ENCODE peak calls at places on chromosomes 7 and 10, in six cellular contexts. One of them, this sample, is unnamed.

GRCh38 chr10:112330154-112330553 is 43.8 kb upstream of the ACSL5 start:
- DNase-seq in psoas muscle: no peak
- DNase-seq in spleen: no peak
- DNase-seq in IMR-90: no peak
- DNase-seq in heart right ventricle: no peak
- DNase-seq in coronary artery: no peak
- DNase-seq in this sample: peak

GRCh38 chr10:77801474-77802238 is 124.9 kb downstream of the DLG5 start:
- DNase-seq in IMR-90: peak
- DNase-seq in coronary artery: no peak
- DNase-seq in heart right ventricle: no peak
- DNase-seq in psoas muscle: no peak
- DNase-seq in spleen: peak
- DNase-seq in this sample: no peak

GRCh38 chr10:43265799-43266721 is 805 bp downstream of the RASGEF1A start:
- DNase-seq in heart right ventricle: no peak
- DNase-seq in coronary artery: peak
- DNase-seq in IMR-90: no peak
- DNase-seq in spleen: peak
- DNase-seq in psoas muscle: no peak
- DNase-seq in this sample: peak

GRCh38 chr7:69349291-69349690 is 249.0 kb upstream of the AUTS2 start:
- DNase-seq in psoas muscle: no peak
- DNase-seq in coronary artery: no peak
- DNase-seq in IMR-90: no peak
- DNase-seq in heart right ventricle: no peak
- DNase-seq in spleen: no peak
- DNase-seq in this sample: no peak

GRCh38 chr7:132380065-132380464 is 196.2 kb downstream of the PLXNA4 start:
- DNase-seq in coronary artery: no peak
- DNase-seq in psoas muscle: no peak
- DNase-seq in heart right ventricle: peak
- DNase-seq in spleen: peak
- DNase-seq in IMR-90: no peak
- DNase-seq in this sample: peak

GRCh38 chr7:101899616-101900015 is 82.2 kb downstream of the CUX1 start:
- DNase-seq in IMR-90: no peak
- DNase-seq in coronary artery: no peak
- DNase-seq in spleen: peak
- DNase-seq in heart right ventricle: no peak
- DNase-seq in psoas muscle: no peak
- DNase-seq in this sample: no peak

GRCh38 chr7:107372298-107372697 is 97.6 kb upstream of the GPR22 start:
- DNase-seq in IMR-90: peak
- DNase-seq in coronary artery: no peak
- DNase-seq in heart right ventricle: no peak
- DNase-seq in psoas muscle: no peak
- DNase-seq in spleen: no peak
- DNase-seq in this sample: no peak

GRCh38 chr7:130838738-130839137 is 104.7 kb upstream of the KLF14 start:
- DNase-seq in IMR-90: peak
- DNase-seq in heart right ventricle: no peak
- DNase-seq in psoas muscle: no peak
- DNase-seq in coronary artery: no peak
- DNase-seq in spleen: no peak
- DNase-seq in this sample: no peak

GRCh38 chr7:51162724-51163329 is 153.8 kb downstream of the COBL start:
- DNase-seq in psoas muscle: no peak
- DNase-seq in coronary artery: no peak
- DNase-seq in heart right ventricle: no peak
- DNase-seq in IMR-90: peak
- DNase-seq in spleen: no peak
- DNase-seq in this sample: peak

GRCh38 chr10:49300140-49300974 is 1.4 kb downstream of the C10orf71 start:
- DNase-seq in psoas muscle: peak
- DNase-seq in coronary artery: no peak
- DNase-seq in IMR-90: peak
- DNase-seq in spleen: no peak
- DNase-seq in heart right ventricle: peak
- DNase-seq in this sample: peak

GRCh38 chr10:36048236-36048635 is 406.1 kb upstream of the FZD8 start:
- DNase-seq in psoas muscle: no peak
- DNase-seq in IMR-90: peak
- DNase-seq in spleen: no peak
- DNase-seq in coronary artery: no peak
- DNase-seq in heart right ventricle: no peak
- DNase-seq in this sample: no peak

GRCh38 chr10:32190890-32191491 is 134.8 kb upstream of the KIF5B start:
- DNase-seq in psoas muscle: no peak
- DNase-seq in coronary artery: no peak
- DNase-seq in spleen: no peak
- DNase-seq in heart right ventricle: no peak
- DNase-seq in IMR-90: peak
- DNase-seq in this sample: no peak

GRCh38 chr7:134546903-134547737 is 1.8 kb upstream of the AKR1B15 start:
- DNase-seq in spleen: peak
- DNase-seq in IMR-90: peak
- DNase-seq in heart right ventricle: peak
- DNase-seq in psoas muscle: peak
- DNase-seq in coronary artery: peak
- DNase-seq in this sample: peak
- H3K4me3 ChIP-seq in spleen: peak
- H3K4me3 ChIP-seq in IMR-90: peak
- H3K4me3 ChIP-seq in heart right ventricle: peak
- H3K4me3 ChIP-seq in psoas muscle: peak
- H3K4me3 ChIP-seq in coronary artery: peak
- H3K4me3 ChIP-seq in this sample: no peak

DNA sequence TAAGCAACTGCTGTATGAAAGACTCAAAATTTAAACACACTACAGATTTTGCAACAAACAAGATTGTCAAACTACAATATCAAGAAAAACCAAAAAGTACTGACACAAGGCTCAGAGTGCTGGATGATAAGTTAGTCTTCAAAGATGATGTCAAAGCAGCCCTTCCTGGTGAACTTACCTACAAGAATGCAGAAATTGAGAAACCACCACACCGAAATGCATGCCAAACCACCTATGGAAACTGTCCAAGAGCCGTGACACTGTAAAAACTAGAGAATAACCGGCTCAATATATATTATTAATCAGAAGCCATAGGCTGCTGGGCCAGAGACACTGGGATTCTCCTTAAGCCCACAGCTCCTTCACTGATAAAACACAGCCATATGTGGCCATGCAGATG is 25.3 kb downstream of the DENND11 start:
- DNase-seq in spleen: no peak
- DNase-seq in coronary artery: no peak
- DNase-seq in IMR-90: no peak
- DNase-seq in heart right ventricle: no peak
- DNase-seq in psoas muscle: no peak
- DNase-seq in this sample: no peak
- H3K27ac ChIP-seq in spleen: peak
- H3K27ac ChIP-seq in coronary artery: no peak
- H3K27ac ChIP-seq in IMR-90: no peak
- H3K27ac ChIP-seq in heart right ventricle: no peak
- H3K27ac ChIP-seq in psoas muscle: no peak
- H3K27ac ChIP-seq in this sample: no peak

DNA sequence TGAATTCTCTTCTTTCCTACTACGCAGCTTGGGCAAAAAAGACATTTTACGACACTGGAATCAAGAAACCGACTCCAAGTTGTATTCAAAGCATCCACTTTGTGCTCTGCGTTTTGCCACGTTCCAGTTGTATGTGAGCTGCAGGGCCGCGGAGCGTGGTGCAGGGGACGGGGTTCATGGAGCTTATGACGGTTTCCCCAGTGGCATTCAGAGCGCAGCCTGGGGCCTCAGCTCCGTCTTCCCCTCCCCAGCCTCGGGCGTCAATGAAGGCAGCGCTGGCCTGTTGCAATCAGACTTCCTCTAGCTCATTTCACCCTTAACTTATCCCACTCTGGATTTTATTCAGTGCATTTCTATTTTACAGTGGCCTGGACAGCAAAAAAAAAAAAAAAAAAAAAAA is 403.4 kb upstream of the KLF6 start:
- DNase-seq in psoas muscle: no peak
- DNase-seq in IMR-90: no peak
- DNase-seq in coronary artery: no peak
- DNase-seq in spleen: no peak
- DNase-seq in heart right ventricle: no peak
- DNase-seq in this sample: no peak
- H3K4me3 ChIP-seq in psoas muscle: no peak
- H3K4me3 ChIP-seq in IMR-90: no peak
- H3K4me3 ChIP-seq in coronary artery: no peak
- H3K4me3 ChIP-seq in spleen: no peak
- H3K4me3 ChIP-seq in heart right ventricle: no peak
- H3K4me3 ChIP-seq in this sample: no peak

GRCh38 chr7:11489280-11489679 is 342.7 kb downstream of the THSD7A start:
- DNase-seq in psoas muscle: no peak
- DNase-seq in heart right ventricle: no peak
- DNase-seq in coronary artery: no peak
- DNase-seq in IMR-90: no peak
- DNase-seq in spleen: no peak
- DNase-seq in this sample: no peak
- H3K27ac ChIP-seq in psoas muscle: no peak
- H3K27ac ChIP-seq in heart right ventricle: no peak
- H3K27ac ChIP-seq in coronary artery: no peak
- H3K27ac ChIP-seq in IMR-90: no peak
- H3K27ac ChIP-seq in spleen: no peak
- H3K27ac ChIP-seq in this sample: no peak

DNA sequence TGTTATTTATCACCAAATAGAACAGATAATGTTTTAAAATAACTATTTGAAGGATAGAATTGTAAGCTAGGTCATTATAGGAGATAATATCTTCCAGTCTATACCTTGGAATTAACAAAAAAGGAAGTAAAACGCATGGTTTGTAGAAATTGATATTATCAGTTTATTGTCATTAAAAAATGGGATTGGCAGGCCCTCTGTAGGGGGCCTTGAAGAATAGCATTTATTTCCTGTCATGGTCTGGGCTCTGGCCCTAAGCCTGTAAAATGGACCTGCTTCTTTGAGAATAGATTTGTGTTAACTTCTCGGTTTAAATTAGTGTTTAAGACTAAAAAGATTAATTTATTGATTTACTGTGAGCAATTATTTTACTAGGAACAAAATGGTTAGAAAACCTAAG is 197.6 kb upstream of the FOXP2 start:
- DNase-seq in IMR-90: no peak
- DNase-seq in heart right ventricle: no peak
- DNase-seq in psoas muscle: no peak
- DNase-seq in coronary artery: no peak
- DNase-seq in spleen: no peak
- DNase-seq in this sample: no peak
- H3K4me3 ChIP-seq in IMR-90: no peak
- H3K4me3 ChIP-seq in heart right ventricle: no peak
- H3K4me3 ChIP-seq in psoas muscle: no peak
- H3K4me3 ChIP-seq in coronary artery: no peak
- H3K4me3 ChIP-seq in spleen: no peak
- H3K4me3 ChIP-seq in this sample: no peak

DNA sequence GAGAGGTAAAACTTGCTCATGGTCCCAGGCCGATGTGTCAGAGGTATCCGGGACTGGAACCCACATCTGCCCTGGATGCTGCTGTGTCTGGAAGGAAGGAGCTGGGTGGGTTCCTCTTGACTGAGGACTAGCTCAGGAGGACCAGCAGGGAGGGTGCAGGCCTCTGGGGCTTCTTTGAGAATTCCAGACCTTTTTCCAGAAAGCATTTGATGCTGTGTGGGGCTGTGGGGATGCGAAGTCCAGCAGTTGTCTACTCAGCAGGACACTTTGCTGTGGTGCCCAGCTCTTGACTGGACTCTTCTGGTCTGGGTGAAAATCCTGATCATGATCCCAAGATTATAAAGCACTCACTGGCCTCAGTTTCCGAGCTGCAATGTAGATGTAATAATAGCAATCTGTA is 1.7 kb downstream of the RAMP3 start:
- DNase-seq in spleen: peak
- DNase-seq in psoas muscle: peak
- DNase-seq in IMR-90: no peak
- DNase-seq in heart right ventricle: no peak
- DNase-seq in coronary artery: peak
- DNase-seq in this sample: no peak
- H3K27ac ChIP-seq in spleen: no peak
- H3K27ac ChIP-seq in psoas muscle: no peak
- H3K27ac ChIP-seq in IMR-90: no peak
- H3K27ac ChIP-seq in heart right ventricle: peak
- H3K27ac ChIP-seq in coronary artery: peak
- H3K27ac ChIP-seq in this sample: no peak

DNA sequence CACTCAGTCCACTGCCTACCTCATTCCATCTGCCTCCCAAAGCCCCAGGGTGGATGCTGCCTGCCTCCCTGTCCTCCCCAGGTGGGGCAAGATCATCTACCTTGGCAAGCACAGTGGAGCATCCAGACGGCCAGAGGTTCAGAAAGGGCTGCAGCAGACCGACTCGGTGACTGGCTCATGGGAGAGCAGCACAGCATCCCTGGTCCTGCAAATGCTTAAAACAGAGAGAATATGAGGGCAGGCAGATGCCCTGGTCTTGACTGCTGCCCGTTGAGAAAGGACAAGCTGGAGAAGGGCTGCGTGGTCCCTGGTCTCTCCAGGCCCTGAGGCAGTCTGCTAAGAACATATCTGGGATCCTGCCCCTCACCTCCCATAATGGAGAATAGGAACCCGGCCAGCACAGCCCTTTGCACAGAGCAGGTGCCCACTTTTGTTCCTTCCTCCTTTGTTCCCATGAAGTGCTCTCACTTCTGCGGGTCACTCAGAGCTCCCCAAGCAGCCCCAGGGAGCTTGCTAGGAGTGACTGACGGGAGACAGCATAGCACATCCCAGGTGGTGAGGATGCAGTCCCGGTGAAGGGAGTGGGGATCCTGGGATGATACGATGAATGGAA is 1.4 kb downstream of the HPS1 start:
- DNase-seq in heart right ventricle: no peak
- DNase-seq in coronary artery: no peak
- DNase-seq in spleen: no peak
- DNase-seq in IMR-90: no peak
- DNase-seq in psoas muscle: no peak
- DNase-seq in this sample: no peak
- H3K4me3 ChIP-seq in heart right ventricle: no peak
- H3K4me3 ChIP-seq in coronary artery: peak
- H3K4me3 ChIP-seq in spleen: no peak
- H3K4me3 ChIP-seq in IMR-90: no peak
- H3K4me3 ChIP-seq in psoas muscle: peak
- H3K4me3 ChIP-seq in this sample: no peak

DNA sequence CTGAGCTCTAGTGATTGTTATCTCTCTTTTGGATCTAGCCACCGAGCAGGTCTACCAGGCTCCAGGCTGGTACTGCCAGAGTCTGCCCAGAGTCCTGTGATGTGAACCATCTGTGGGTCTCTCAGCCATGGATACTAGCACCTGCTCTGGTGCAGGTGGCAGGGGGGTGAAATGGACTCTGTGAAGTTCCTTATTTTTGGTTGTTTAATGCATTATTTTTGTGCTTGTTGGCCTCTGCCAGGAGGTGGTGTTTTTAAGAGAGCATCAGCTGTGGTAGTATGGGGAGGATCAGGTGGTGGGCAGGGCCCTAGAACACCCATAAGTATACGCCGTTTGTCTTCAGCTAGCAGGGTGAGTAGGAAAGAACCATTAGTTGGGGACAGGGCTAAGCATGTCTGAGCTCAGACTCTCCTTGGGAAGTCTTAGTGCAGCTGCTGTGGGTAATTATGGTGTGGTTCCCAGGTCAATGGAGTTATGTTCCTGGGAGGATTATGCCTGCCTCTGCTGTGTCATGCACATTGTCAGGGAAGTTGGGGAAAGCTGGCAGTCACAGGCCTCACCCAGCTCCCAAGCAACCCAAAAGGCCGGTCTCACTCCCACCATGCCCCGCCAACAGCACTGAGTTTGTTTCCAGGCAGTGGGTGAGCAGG is 81.8 kb downstream of the NPSR1 start:
- DNase-seq in coronary artery: no peak
- DNase-seq in heart right ventricle: no peak
- DNase-seq in spleen: no peak
- DNase-seq in psoas muscle: no peak
- DNase-seq in IMR-90: no peak
- DNase-seq in this sample: no peak
- H3K27ac ChIP-seq in coronary artery: no peak
- H3K27ac ChIP-seq in heart right ventricle: no peak
- H3K27ac ChIP-seq in spleen: no peak
- H3K27ac ChIP-seq in psoas muscle: no peak
- H3K27ac ChIP-seq in IMR-90: no peak
- H3K27ac ChIP-seq in this sample: no peak

This sample was measured in body of pancreas.